ENCODE peak calls at places on chromosomes 12 and 14, in eight cellular contexts. One of them, this sample, is unnamed.

GRCh38 chr14:80946797-80947196 is 5.3 kb upstream of the CEP128 start:
- DNase-seq in effector memory CD8-positive, alpha-beta T cell: no peak
- DNase-seq in EL: no peak
- DNase-seq in NAMALWA: no peak
- DNase-seq in PC-3: no peak
- DNase-seq in activated CD4-positive, alpha-beta T cell treated with anti-CD3 and anti-CD28 coated beads, Interleukin-2, amount 50 U/mL, for 1 hour: no peak
- DNase-seq in caudate nucleus: no peak
- DNase-seq in HFFc6: no peak
- DNase-seq in this sample: no peak

GRCh38 chr12:94898388-94898787 is 105.1 kb downstream of the NDUFA12 start:
- DNase-seq in effector memory CD8-positive, alpha-beta T cell: no peak
- DNase-seq in EL: no peak
- DNase-seq in NAMALWA: no peak
- DNase-seq in PC-3: peak; percentile 33
- DNase-seq in activated CD4-positive, alpha-beta T cell treated with anti-CD3 and anti-CD28 coated beads, Interleukin-2, amount 50 U/mL, for 1 hour: no peak
- DNase-seq in caudate nucleus: no peak
- DNase-seq in HFFc6: no peak
- DNase-seq in this sample: no peak

GRCh38 chr14:22900088-22900799 is 17.2 kb downstream of the REM2 start:
- DNase-seq in effector memory CD8-positive, alpha-beta T cell: peak; percentile 52
- DNase-seq in EL: peak; percentile 76
- DNase-seq in NAMALWA: peak; percentile 87
- DNase-seq in PC-3: peak; percentile 80
- DNase-seq in activated CD4-positive, alpha-beta T cell treated with anti-CD3 and anti-CD28 coated beads, Interleukin-2, amount 50 U/mL, for 1 hour: peak; percentile 23
- DNase-seq in caudate nucleus: no peak
- DNase-seq in HFFc6: peak; percentile 58
- DNase-seq in this sample: peak; percentile 60

GRCh38 chr14:90797451-90797850 is 18.8 kb downstream of the TTC7B start:
- DNase-seq in effector memory CD8-positive, alpha-beta T cell: no peak
- DNase-seq in EL: no peak
- DNase-seq in NAMALWA: no peak
- DNase-seq in PC-3: no peak
- DNase-seq in activated CD4-positive, alpha-beta T cell treated with anti-CD3 and anti-CD28 coated beads, Interleukin-2, amount 50 U/mL, for 1 hour: no peak
- DNase-seq in caudate nucleus: no peak
- DNase-seq in HFFc6: no peak
- DNase-seq in this sample: no peak

GRCh38 chr12:5254703-5255102 is 177.2 kb upstream of the NTF3 start:
- DNase-seq in effector memory CD8-positive, alpha-beta T cell: no peak
- DNase-seq in EL: no peak
- DNase-seq in NAMALWA: no peak
- DNase-seq in PC-3: no peak
- DNase-seq in activated CD4-positive, alpha-beta T cell treated with anti-CD3 and anti-CD28 coated beads, Interleukin-2, amount 50 U/mL, for 1 hour: no peak
- DNase-seq in caudate nucleus: no peak
- DNase-seq in HFFc6: no peak
- DNase-seq in this sample: no peak

GRCh38 chr14:102097441-102098135 is 10.7 kb upstream of the HSP90AA1 start:
- DNase-seq in effector memory CD8-positive, alpha-beta T cell: no peak
- DNase-seq in EL: no peak
- DNase-seq in NAMALWA: no peak
- DNase-seq in PC-3: peak; percentile 71
- DNase-seq in activated CD4-positive, alpha-beta T cell treated with anti-CD3 and anti-CD28 coated beads, Interleukin-2, amount 50 U/mL, for 1 hour: no peak
- DNase-seq in caudate nucleus: no peak
- DNase-seq in HFFc6: no peak
- DNase-seq in this sample: no peak

GRCh38 chr12:125773033-125773432 is 707.8 kb downstream of the AACS start:
- DNase-seq in effector memory CD8-positive, alpha-beta T cell: no peak
- DNase-seq in EL: no peak
- DNase-seq in NAMALWA: peak; percentile 80
- DNase-seq in PC-3: peak; percentile 25
- DNase-seq in activated CD4-positive, alpha-beta T cell treated with anti-CD3 and anti-CD28 coated beads, Interleukin-2, amount 50 U/mL, for 1 hour: no peak
- DNase-seq in caudate nucleus: no peak
- DNase-seq in HFFc6: no peak
- DNase-seq in this sample: no peak

GRCh38 chr14:89227490-89227834 is 189.6 kb downstream of the FOXN3 start:
- DNase-seq in effector memory CD8-positive, alpha-beta T cell: no peak
- DNase-seq in EL: no peak
- DNase-seq in NAMALWA: no peak
- DNase-seq in PC-3: no peak
- DNase-seq in activated CD4-positive, alpha-beta T cell treated with anti-CD3 and anti-CD28 coated beads, Interleukin-2, amount 50 U/mL, for 1 hour: no peak
- DNase-seq in caudate nucleus: no peak
- DNase-seq in HFFc6: no peak
- DNase-seq in this sample: no peak

GRCh38 chr14:92451245-92451644 is 62.3 kb upstream of the RIN3 start:
- DNase-seq in effector memory CD8-positive, alpha-beta T cell: no peak
- DNase-seq in EL: no peak
- DNase-seq in NAMALWA: no peak
- DNase-seq in PC-3: no peak
- DNase-seq in activated CD4-positive, alpha-beta T cell treated with anti-CD3 and anti-CD28 coated beads, Interleukin-2, amount 50 U/mL, for 1 hour: no peak
- DNase-seq in caudate nucleus: no peak
- DNase-seq in HFFc6: no peak
- DNase-seq in this sample: no peak

GRCh38 chr12:77943466-77943865 is 112.8 kb downstream of the NAV3 start:
- DNase-seq in effector memory CD8-positive, alpha-beta T cell: no peak
- DNase-seq in EL: peak; percentile 78
- DNase-seq in NAMALWA: no peak
- DNase-seq in PC-3: peak; percentile 84
- DNase-seq in activated CD4-positive, alpha-beta T cell treated with anti-CD3 and anti-CD28 coated beads, Interleukin-2, amount 50 U/mL, for 1 hour: no peak
- DNase-seq in caudate nucleus: no peak
- DNase-seq in HFFc6: peak; percentile 59
- DNase-seq in this sample: no peak

GRCh38 chr14:81176224-81176623 is 44.5 kb downstream of the GTF2A1 start:
- DNase-seq in effector memory CD8-positive, alpha-beta T cell: no peak
- DNase-seq in EL: no peak
- DNase-seq in NAMALWA: no peak
- DNase-seq in PC-3: no peak
- DNase-seq in activated CD4-positive, alpha-beta T cell treated with anti-CD3 and anti-CD28 coated beads, Interleukin-2, amount 50 U/mL, for 1 hour: no peak
- DNase-seq in caudate nucleus: no peak
- DNase-seq in HFFc6: no peak
- DNase-seq in this sample: no peak

GRCh38 chr14:20490563-20490962 is 14.8 kb upstream of the RNASE10 start:
- DNase-seq in effector memory CD8-positive, alpha-beta T cell: no peak
- DNase-seq in EL: no peak
- DNase-seq in NAMALWA: no peak
- DNase-seq in PC-3: no peak
- DNase-seq in activated CD4-positive, alpha-beta T cell treated with anti-CD3 and anti-CD28 coated beads, Interleukin-2, amount 50 U/mL, for 1 hour: no peak
- DNase-seq in caudate nucleus: no peak
- DNase-seq in HFFc6: no peak
- DNase-seq in this sample: no peak

GRCh38 chr14:56659964-56660551 is 80.5 kb downstream of the TMEM260 start:
- DNase-seq in effector memory CD8-positive, alpha-beta T cell: no peak
- DNase-seq in EL: peak; percentile 32
- DNase-seq in NAMALWA: peak; percentile 52
- DNase-seq in PC-3: peak; percentile 82
- DNase-seq in activated CD4-positive, alpha-beta T cell treated with anti-CD3 and anti-CD28 coated beads, Interleukin-2, amount 50 U/mL, for 1 hour: no peak
- DNase-seq in caudate nucleus: no peak
- DNase-seq in HFFc6: peak; percentile 43
- DNase-seq in this sample: no peak

GRCh38 chr12:65300679-65301349 is 22.3 kb downstream of the MSRB3 start:
- DNase-seq in effector memory CD8-positive, alpha-beta T cell: no peak
- DNase-seq in EL: peak; percentile 50
- DNase-seq in NAMALWA: peak; percentile 55
- DNase-seq in PC-3: peak; percentile 71
- DNase-seq in activated CD4-positive, alpha-beta T cell treated with anti-CD3 and anti-CD28 coated beads, Interleukin-2, amount 50 U/mL, for 1 hour: no peak
- DNase-seq in caudate nucleus: no peak
- DNase-seq in HFFc6: peak; percentile 36
- DNase-seq in this sample: no peak

GRCh38 chr14:36618641-36619040 is 36.2 kb upstream of the NKX2-8 start:
- DNase-seq in effector memory CD8-positive, alpha-beta T cell: no peak
- DNase-seq in EL: no peak
- DNase-seq in NAMALWA: no peak
- DNase-seq in PC-3: no peak
- DNase-seq in activated CD4-positive, alpha-beta T cell treated with anti-CD3 and anti-CD28 coated beads, Interleukin-2, amount 50 U/mL, for 1 hour: no peak
- DNase-seq in caudate nucleus: no peak
- DNase-seq in HFFc6: no peak
- DNase-seq in this sample: no peak

GRCh38 chr14:59356783-59357182 is 108.4 kb downstream of the GPR135 start:
- DNase-seq in effector memory CD8-positive, alpha-beta T cell: no peak
- DNase-seq in EL: no peak
- DNase-seq in NAMALWA: peak; percentile 42
- DNase-seq in PC-3: no peak
- DNase-seq in activated CD4-positive, alpha-beta T cell treated with anti-CD3 and anti-CD28 coated beads, Interleukin-2, amount 50 U/mL, for 1 hour: no peak
- DNase-seq in caudate nucleus: no peak
- DNase-seq in HFFc6: no peak
- DNase-seq in this sample: no peak

GRCh38 chr12:39236994-39237393 is 205.9 kb downstream of the KIF21A start:
- DNase-seq in effector memory CD8-positive, alpha-beta T cell: no peak
- DNase-seq in EL: no peak
- DNase-seq in NAMALWA: no peak
- DNase-seq in PC-3: peak; percentile 96
- DNase-seq in activated CD4-positive, alpha-beta T cell treated with anti-CD3 and anti-CD28 coated beads, Interleukin-2, amount 50 U/mL, for 1 hour: no peak
- DNase-seq in caudate nucleus: no peak
- DNase-seq in HFFc6: peak; percentile 26
- DNase-seq in this sample: no peak

GRCh38 chr12:110689601-110690430 is 901 bp upstream of the HVCN1 start:
- DNase-seq in effector memory CD8-positive, alpha-beta T cell: peak; percentile 48
- DNase-seq in EL: no peak
- DNase-seq in NAMALWA: peak; percentile 37
- DNase-seq in PC-3: no peak
- DNase-seq in activated CD4-positive, alpha-beta T cell treated with anti-CD3 and anti-CD28 coated beads, Interleukin-2, amount 50 U/mL, for 1 hour: peak; percentile 38
- DNase-seq in caudate nucleus: no peak
- DNase-seq in HFFc6: no peak
- DNase-seq in this sample: peak; percentile 40

GRCh38 chr12:26238341-26239126 is 43.2 kb downstream of the SSPN start:
- DNase-seq in effector memory CD8-positive, alpha-beta T cell: no peak
- DNase-seq in EL: no peak
- DNase-seq in NAMALWA: no peak
- DNase-seq in PC-3: peak; percentile 19
- DNase-seq in activated CD4-positive, alpha-beta T cell treated with anti-CD3 and anti-CD28 coated beads, Interleukin-2, amount 50 U/mL, for 1 hour: no peak
- DNase-seq in caudate nucleus: no peak
- DNase-seq in HFFc6: no peak
- DNase-seq in this sample: no peak

GRCh38 chr12:25924535-25925001 is 33.9 kb upstream of the RASSF8 start:
- DNase-seq in effector memory CD8-positive, alpha-beta T cell: no peak
- DNase-seq in EL: peak; percentile 83
- DNase-seq in NAMALWA: no peak
- DNase-seq in PC-3: peak; percentile 100
- DNase-seq in activated CD4-positive, alpha-beta T cell treated with anti-CD3 and anti-CD28 coated beads, Interleukin-2, amount 50 U/mL, for 1 hour: no peak
- DNase-seq in caudate nucleus: no peak
- DNase-seq in HFFc6: peak; percentile 88
- DNase-seq in this sample: no peak

GRCh38 chr14:50351016-50351415 is 38.9 kb downstream of the DMAC2L start:
- DNase-seq in effector memory CD8-positive, alpha-beta T cell: no peak
- DNase-seq in EL: peak; percentile 89
- DNase-seq in NAMALWA: no peak
- DNase-seq in PC-3: no peak
- DNase-seq in activated CD4-positive, alpha-beta T cell treated with anti-CD3 and anti-CD28 coated beads, Interleukin-2, amount 50 U/mL, for 1 hour: no peak
- DNase-seq in caudate nucleus: no peak
- DNase-seq in HFFc6: peak; percentile 17
- DNase-seq in this sample: no peak

GRCh38 chr14:34356267-34356660 is 105.8 kb downstream of the SPTSSA start:
- DNase-seq in effector memory CD8-positive, alpha-beta T cell: no peak
- DNase-seq in EL: peak; percentile 43
- DNase-seq in NAMALWA: no peak
- DNase-seq in PC-3: no peak
- DNase-seq in activated CD4-positive, alpha-beta T cell treated with anti-CD3 and anti-CD28 coated beads, Interleukin-2, amount 50 U/mL, for 1 hour: no peak
- DNase-seq in caudate nucleus: no peak
- DNase-seq in HFFc6: no peak
- DNase-seq in this sample: no peak

GRCh38 chr12:90801776-90802175 is 153.2 kb downstream of the CCER1 start:
- DNase-seq in effector memory CD8-positive, alpha-beta T cell: no peak
- DNase-seq in EL: peak; percentile 76
- DNase-seq in NAMALWA: no peak
- DNase-seq in PC-3: peak; percentile 77
- DNase-seq in activated CD4-positive, alpha-beta T cell treated with anti-CD3 and anti-CD28 coated beads, Interleukin-2, amount 50 U/mL, for 1 hour: no peak
- DNase-seq in caudate nucleus: no peak
- DNase-seq in HFFc6: no peak
- DNase-seq in this sample: no peak

GRCh38 chr14:39704581-39704980 is 272.3 kb upstream of the FBXO33 start:
- DNase-seq in effector memory CD8-positive, alpha-beta T cell: no peak
- DNase-seq in EL: no peak
- DNase-seq in NAMALWA: no peak
- DNase-seq in PC-3: no peak
- DNase-seq in activated CD4-positive, alpha-beta T cell treated with anti-CD3 and anti-CD28 coated beads, Interleukin-2, amount 50 U/mL, for 1 hour: no peak
- DNase-seq in caudate nucleus: no peak
- DNase-seq in HFFc6: no peak
- DNase-seq in this sample: no peak

GRCh38 chr14:104924421-104925213 is at the start of gene PLD4:
- DNase-seq in effector memory CD8-positive, alpha-beta T cell: no peak
- DNase-seq in EL: no peak
- DNase-seq in NAMALWA: peak; percentile 81
- DNase-seq in PC-3: no peak
- DNase-seq in activated CD4-positive, alpha-beta T cell treated with anti-CD3 and anti-CD28 coated beads, Interleukin-2, amount 50 U/mL, for 1 hour: no peak
- DNase-seq in caudate nucleus: no peak
- DNase-seq in HFFc6: no peak
- DNase-seq in this sample: no peak

GRCh38 chr12:122090759-122091535 is 12.4 kb downstream of the MLXIP start:
- DNase-seq in effector memory CD8-positive, alpha-beta T cell: no peak
- DNase-seq in EL: peak; percentile 76
- DNase-seq in NAMALWA: no peak
- DNase-seq in PC-3: no peak
- DNase-seq in activated CD4-positive, alpha-beta T cell treated with anti-CD3 and anti-CD28 coated beads, Interleukin-2, amount 50 U/mL, for 1 hour: no peak
- DNase-seq in caudate nucleus: no peak
- DNase-seq in HFFc6: peak; percentile 83
- DNase-seq in this sample: no peak

GRCh38 chr12:96308881-96309280 is 91.4 kb downstream of the CDK17 start:
- DNase-seq in effector memory CD8-positive, alpha-beta T cell: no peak
- DNase-seq in EL: no peak
- DNase-seq in NAMALWA: no peak
- DNase-seq in PC-3: no peak
- DNase-seq in activated CD4-positive, alpha-beta T cell treated with anti-CD3 and anti-CD28 coated beads, Interleukin-2, amount 50 U/mL, for 1 hour: no peak
- DNase-seq in caudate nucleus: no peak
- DNase-seq in HFFc6: peak; percentile 25
- DNase-seq in this sample: no peak

GRCh38 chr12:52190860-52191729 is 719 bp downstream of the KRT80 start:
- DNase-seq in effector memory CD8-positive, alpha-beta T cell: no peak
- DNase-seq in EL: peak; percentile 58
- DNase-seq in NAMALWA: no peak
- DNase-seq in PC-3: peak; percentile 51
- DNase-seq in activated CD4-positive, alpha-beta T cell treated with anti-CD3 and anti-CD28 coated beads, Interleukin-2, amount 50 U/mL, for 1 hour: no peak
- DNase-seq in caudate nucleus: no peak
- DNase-seq in HFFc6: peak; percentile 35
- DNase-seq in this sample: no peak

GRCh38 chr14:81416233-81416927 is 16.3 kb upstream of the STON2 start:
- DNase-seq in effector memory CD8-positive, alpha-beta T cell: no peak
- DNase-seq in EL: no peak
- DNase-seq in NAMALWA: no peak
- DNase-seq in PC-3: no peak
- DNase-seq in activated CD4-positive, alpha-beta T cell treated with anti-CD3 and anti-CD28 coated beads, Interleukin-2, amount 50 U/mL, for 1 hour: no peak
- DNase-seq in caudate nucleus: no peak
- DNase-seq in HFFc6: no peak
- DNase-seq in this sample: no peak

GRCh38 chr14:73757876-73758391 is 43.8 kb upstream of the PNMA1 start:
- DNase-seq in effector memory CD8-positive, alpha-beta T cell: no peak
- DNase-seq in EL: no peak
- DNase-seq in NAMALWA: no peak
- DNase-seq in PC-3: no peak
- DNase-seq in activated CD4-positive, alpha-beta T cell treated with anti-CD3 and anti-CD28 coated beads, Interleukin-2, amount 50 U/mL, for 1 hour: no peak
- DNase-seq in caudate nucleus: no peak
- DNase-seq in HFFc6: no peak
- DNase-seq in this sample: no peak

GRCh38 chr12:14252697-14253096 is 112.8 kb upstream of the ATF7IP start:
- DNase-seq in effector memory CD8-positive, alpha-beta T cell: no peak
- DNase-seq in EL: no peak
- DNase-seq in NAMALWA: no peak
- DNase-seq in PC-3: no peak
- DNase-seq in activated CD4-positive, alpha-beta T cell treated with anti-CD3 and anti-CD28 coated beads, Interleukin-2, amount 50 U/mL, for 1 hour: no peak
- DNase-seq in caudate nucleus: no peak
- DNase-seq in HFFc6: no peak
- DNase-seq in this sample: no peak

GRCh38 chr14:69232388-69232787 is 27.6 kb upstream of the GALNT16 start:
- DNase-seq in effector memory CD8-positive, alpha-beta T cell: no peak
- DNase-seq in EL: no peak
- DNase-seq in NAMALWA: no peak
- DNase-seq in PC-3: no peak
- DNase-seq in activated CD4-positive, alpha-beta T cell treated with anti-CD3 and anti-CD28 coated beads, Interleukin-2, amount 50 U/mL, for 1 hour: no peak
- DNase-seq in caudate nucleus: no peak
- DNase-seq in HFFc6: no peak
- DNase-seq in this sample: no peak

GRCh38 chr14:69484444-69485113 is at the start of gene PLEKHD1:
- DNase-seq in effector memory CD8-positive, alpha-beta T cell: no peak
- DNase-seq in EL: no peak
- DNase-seq in NAMALWA: no peak
- DNase-seq in PC-3: peak; percentile 56
- DNase-seq in activated CD4-positive, alpha-beta T cell treated with anti-CD3 and anti-CD28 coated beads, Interleukin-2, amount 50 U/mL, for 1 hour: no peak
- DNase-seq in caudate nucleus: no peak
- DNase-seq in HFFc6: no peak
- DNase-seq in this sample: no peak

GRCh38 chr12:43210437-43211197 is 341.4 kb downstream of the ADAMTS20 start:
- DNase-seq in effector memory CD8-positive, alpha-beta T cell: no peak
- DNase-seq in EL: peak; percentile 66
- DNase-seq in NAMALWA: peak; percentile 49
- DNase-seq in PC-3: peak; percentile 31
- DNase-seq in activated CD4-positive, alpha-beta T cell treated with anti-CD3 and anti-CD28 coated beads, Interleukin-2, amount 50 U/mL, for 1 hour: no peak
- DNase-seq in caudate nucleus: no peak
- DNase-seq in HFFc6: peak; percentile 13
- DNase-seq in this sample: no peak